ENCODE peak calls at places on chromosomes 2 and 18, in five cellular contexts. A, U, O, Q and M are unnamed samples.

GRCh38 chr2:28430790-28431418 is 38.2 kb downstream of the FOSL2 start:
- DNase-seq in Q (no peak), O (no peak), U (no peak), A (no peak), M (no peak)

GRCh38 chr2:37982147-37982582 is 57.1 kb downstream of the RMDN2 start:
- DNase-seq in U (peak), O (peak), Q (peak), A (peak), M (no peak)

GRCh38 chr2:74658516-74658915 is 4.5 kb downstream of the SEMA4F start:
- DNase-seq in Q (no peak), O (no peak), U (no peak), A (peak), M (no peak)

GRCh38 chr2:142044168-142044567 is 86.6 kb downstream of the LRP1B start:
- DNase-seq in O (no peak), U (no peak), A (no peak), Q (no peak), M (no peak)

GRCh38 chr2:99278793-99279291 is 22.2 kb downstream of the LYG1 start:
- DNase-seq in Q (peak), U (no peak), O (no peak), A (peak), M (no peak)

GRCh38 chr2:239930871-239931771 is 94.0 kb downstream of the NDUFA10 start:
- DNase-seq in Q (no peak), A (no peak), O (no peak), U (no peak), M (peak)

GRCh38 chr2:20992201-20992711 is 51.6 kb downstream of the APOB start:
- DNase-seq in Q (no peak), O (no peak), A (peak), U (no peak), M (no peak)

GRCh38 chr2:53490659-53491058 is 276.9 kb upstream of the CHAC2 start:
- DNase-seq in U (no peak), Q (no peak), A (peak), O (no peak), M (no peak)

GRCh38 chr2:180247658-180248057 is 240.6 kb upstream of the CWC22 start:
- DNase-seq in U (no peak), Q (no peak), A (no peak), O (no peak), M (no peak)

GRCh38 chr18:80200932-80201672 is 46.2 kb downstream of the PARD6G start:
- DNase-seq in U (no peak), A (no peak), Q (peak), O (no peak), M (no peak)

GRCh38 chr2:48900321-48901014 is 144.9 kb upstream of the LHCGR start:
- DNase-seq in U (peak), O (no peak), A (no peak), Q (no peak), M (no peak)

GRCh38 chr2:197369946-197370325 is 59.4 kb upstream of the ANKRD44 start:
- DNase-seq in A (peak), Q (no peak), U (no peak), O (no peak), M (no peak)

GRCh38 chr18:21704603-21705364 is at the start of gene ABHD3:
- DNase-seq in A (peak), Q (peak), U (peak), O (peak), M (peak)

GRCh38 chr2:210287301-210287700 is 27.7 kb downstream of the MYL1 start:
- DNase-seq in Q (no peak), A (no peak), U (no peak), O (no peak), M (no peak)
- TF ChIP-seq CTCF in Q (no peak), A (no peak), U (no peak), O (no peak), M (no peak)

GRCh38 chr18:30271716-30272115 is 770.8 kb downstream of the DSC3 start:
- DNase-seq in O (no peak), U (no peak), A (no peak), Q (no peak), M (no peak)
- TF ChIP-seq CTCF in O (no peak), U (no peak), A (no peak), Q (no peak), M (no peak)

DNA sequence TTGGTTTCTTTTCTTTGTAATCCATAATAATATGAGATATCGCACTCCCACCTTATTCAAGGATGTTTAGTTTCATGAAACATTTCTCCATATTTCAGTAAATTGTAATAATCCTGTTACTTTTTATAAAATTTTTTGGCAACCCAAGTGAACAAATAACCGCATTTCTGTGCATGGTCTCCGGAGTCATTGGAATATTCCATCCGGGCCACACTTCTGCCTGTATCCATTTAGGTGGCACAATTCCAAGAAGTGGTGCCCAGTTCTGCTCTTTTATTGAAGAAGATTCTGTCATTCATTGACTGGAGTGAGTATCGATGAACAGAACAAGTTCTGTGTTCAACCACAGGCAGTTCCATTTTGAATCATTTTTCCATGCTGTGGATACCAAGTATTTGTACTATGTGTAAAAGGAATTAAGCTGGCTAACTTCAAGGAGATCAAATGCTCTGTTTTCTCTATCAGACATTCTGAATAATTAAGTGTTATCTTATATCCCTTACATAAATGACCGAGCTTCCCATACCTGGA is 26.6 kb upstream of the ICOS start:
- DNase-seq in Q (no peak), O (no peak), A (no peak), U (no peak), M (no peak)
- TF ChIP-seq CTCF in Q (no peak), O (peak), A (no peak), U (no peak), M (no peak)

DNA sequence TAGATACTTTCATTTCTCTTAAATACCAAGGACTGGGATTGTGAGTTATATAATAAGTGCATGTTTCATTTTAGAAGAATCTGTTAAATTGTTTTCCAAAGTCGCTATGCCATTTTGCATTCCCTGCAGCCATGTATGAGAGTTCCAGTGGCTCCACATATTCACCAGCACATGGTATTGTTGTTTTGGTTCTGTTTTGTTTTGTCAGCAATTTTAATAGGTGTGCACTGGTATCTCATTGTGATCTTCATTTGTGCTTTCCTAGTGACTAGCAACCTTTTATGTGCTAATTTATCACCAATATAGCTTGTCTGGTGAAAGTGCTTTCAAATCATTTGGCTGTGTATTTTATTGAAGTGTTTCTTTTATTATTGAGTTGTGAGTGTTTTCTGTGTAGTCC is 278.9 kb downstream of the ZNF516 start:
- DNase-seq in Q (no peak), A (no peak), U (no peak), O (no peak), M (no peak)
- TF ChIP-seq CTCF in Q (no peak), A (no peak), U (no peak), O (no peak), M (no peak)

DNA sequence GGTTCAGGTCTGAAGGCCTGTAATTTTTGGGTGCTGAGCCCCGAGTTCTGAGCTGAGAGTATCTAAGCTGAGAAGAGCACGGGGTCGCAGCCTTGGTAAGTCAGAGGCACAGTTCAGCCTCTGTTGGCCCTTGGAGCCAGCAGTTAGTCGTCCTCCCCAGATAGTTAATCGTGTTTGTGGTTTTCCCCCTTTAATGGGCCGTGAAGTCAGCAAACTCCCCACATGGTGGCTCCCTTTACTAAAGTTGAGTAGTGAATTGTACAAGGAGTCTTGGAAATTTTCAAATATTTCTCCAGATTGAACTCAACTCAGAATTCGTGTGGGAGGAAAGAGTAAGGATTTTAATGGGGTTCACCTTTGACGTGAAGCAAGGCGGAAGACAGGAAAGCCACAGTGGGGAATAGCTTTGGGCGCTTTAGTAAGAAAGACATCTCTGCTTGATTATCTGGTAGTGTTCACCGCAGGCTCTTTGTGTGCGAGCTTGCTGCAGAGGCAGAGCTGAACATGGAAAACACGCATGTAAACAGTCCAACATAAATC is 2.4 kb upstream of the ADCYAP1 start:
- DNase-seq in U (no peak), O (no peak), Q (peak), A (peak), M (no peak)
- TF ChIP-seq CTCF in U (no peak), O (no peak), Q (peak), A (no peak), M (peak)

DNA sequence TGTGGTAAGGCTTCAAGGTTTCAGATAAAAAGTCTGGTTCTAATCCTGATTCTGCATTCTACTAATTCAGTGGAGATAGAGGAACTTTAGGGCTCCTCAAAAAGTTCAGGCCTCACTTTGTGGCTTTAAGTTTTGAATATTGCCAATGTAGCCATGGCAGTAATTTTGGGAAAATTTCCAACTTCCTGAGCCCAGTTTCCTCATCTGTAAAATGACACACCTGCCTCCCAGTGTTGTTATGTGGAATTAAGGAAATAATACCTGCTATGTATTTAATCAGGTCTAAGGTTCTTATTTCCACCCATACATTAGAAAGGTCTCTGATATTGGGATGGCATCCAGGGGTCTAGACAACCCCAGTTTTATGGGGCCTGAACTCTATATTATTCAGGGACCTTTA is 147.5 kb upstream of the ITGA6 start:
- DNase-seq in Q (no peak), A (no peak), O (no peak), U (no peak), M (no peak)
- TF ChIP-seq CTCF in Q (no peak), A (no peak), O (no peak), U (no peak), M (no peak)

DNA sequence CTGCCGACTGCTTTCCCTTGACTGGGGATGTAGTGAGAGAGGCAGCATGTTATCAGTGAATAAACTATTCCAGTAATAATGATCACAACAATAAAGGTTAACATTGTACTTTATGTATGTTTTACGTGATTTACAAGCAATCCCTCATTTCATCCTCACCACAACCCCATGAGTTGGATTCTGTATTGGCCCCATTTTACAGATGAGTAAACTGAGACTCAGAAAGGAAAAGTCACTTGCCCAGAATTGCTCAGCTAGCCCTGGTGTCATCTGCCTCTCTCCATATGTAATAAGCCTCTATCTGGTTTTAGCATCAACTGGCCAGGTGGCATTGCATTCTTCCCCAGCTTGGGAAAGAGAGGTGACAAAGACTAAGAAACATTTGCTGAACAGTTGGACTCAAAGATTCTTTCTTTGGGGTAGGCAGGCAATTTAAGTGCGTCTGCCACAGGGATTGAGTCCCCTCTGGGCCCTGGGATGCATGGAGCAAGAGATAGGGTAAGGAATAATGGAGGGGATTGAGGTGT is 2.2 kb downstream of the CXCR2 start:
- DNase-seq in O (no peak), U (no peak), A (no peak), Q (no peak), M (no peak)
- TF ChIP-seq CTCF in O (no peak), U (no peak), A (no peak), Q (no peak), M (no peak)

DNA sequence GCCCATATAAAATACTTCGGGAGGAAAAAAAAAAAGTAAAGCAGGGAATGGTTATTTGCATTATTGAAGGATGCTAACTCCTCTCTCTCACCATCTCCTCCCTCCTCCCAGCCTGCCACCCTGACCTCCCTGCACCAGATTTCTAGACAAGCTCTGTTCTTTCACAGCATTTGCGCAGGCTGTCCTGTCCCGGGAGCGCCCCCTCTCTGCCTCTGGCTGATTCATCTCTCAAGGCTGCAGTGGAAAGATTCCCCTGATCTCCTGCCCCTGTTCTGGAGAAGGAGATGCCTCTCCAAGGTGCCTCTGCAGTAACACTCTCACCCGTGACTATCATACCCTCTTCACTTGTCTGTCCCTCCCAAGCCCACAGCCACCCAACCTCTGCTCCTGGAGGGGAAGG is 38.5 kb downstream of the COL4A4 start:
- DNase-seq in A (no peak), Q (no peak), O (no peak), U (peak), M (no peak)
- TF ChIP-seq CTCF in A (peak), Q (peak), O (no peak), U (peak), M (no peak)